ENCODE peak calls at places on chromosomes 11 and 22, in four cellular contexts. One of them, this sample, is unnamed.

GRCh38 chr11:26187639-26188038 is 144.3 kb upstream of the ANO3 start:
- DNase-seq in GM23338: no peak
- DNase-seq in HCT116: no peak
- DNase-seq in SK-N-SH: no peak
- DNase-seq in this sample: no peak

GRCh38 chr11:6271598-6271997 is 12.0 kb downstream of the CCKBR start:
- DNase-seq in HCT116: no peak
- DNase-seq in GM23338: no peak
- DNase-seq in SK-N-SH: no peak
- DNase-seq in this sample: no peak

GRCh38 chr11:36945384-36945783 is 347.3 kb upstream of the RAG2 start:
- DNase-seq in GM23338: no peak
- DNase-seq in HCT116: no peak
- DNase-seq in SK-N-SH: peak
- DNase-seq in this sample: no peak

GRCh38 chr11:110362916-110363574 is 66.6 kb upstream of the RDX start:
- DNase-seq in HCT116: peak
- DNase-seq in GM23338: peak
- DNase-seq in SK-N-SH: no peak
- DNase-seq in this sample: no peak

GRCh38 chr22:42202669-42203068 is 67.8 kb downstream of the TCF20 start:
- DNase-seq in GM23338: no peak
- DNase-seq in SK-N-SH: no peak
- DNase-seq in HCT116: no peak
- DNase-seq in this sample: no peak

GRCh38 chr11:1504581-1505290 is 18.2 kb upstream of the MOB2 start:
- DNase-seq in GM23338: no peak
- DNase-seq in SK-N-SH: no peak
- DNase-seq in HCT116: no peak
- DNase-seq in this sample: no peak

GRCh38 chr22:28139993-28140392 is 220.9 kb upstream of the PITPNB start:
- DNase-seq in SK-N-SH: no peak
- DNase-seq in GM23338: no peak
- DNase-seq in HCT116: no peak
- DNase-seq in this sample: no peak

GRCh38 chr22:41028841-41029240 is 63.6 kb upstream of the EP300 start:
- DNase-seq in GM23338: no peak
- DNase-seq in SK-N-SH: no peak
- DNase-seq in HCT116: no peak
- DNase-seq in this sample: no peak

GRCh38 chr11:134450186-134450585 is 38.1 kb upstream of the B3GAT1 start:
- DNase-seq in GM23338: no peak
- DNase-seq in HCT116: no peak
- DNase-seq in SK-N-SH: no peak
- DNase-seq in this sample: no peak

GRCh38 chr11:26649884-26650283 is 72.0 kb downstream of the SLC5A12 start:
- DNase-seq in GM23338: peak
- DNase-seq in SK-N-SH: peak
- DNase-seq in HCT116: peak
- DNase-seq in this sample: peak

GRCh38 chr11:117704416-117705150 is 92.4 kb downstream of the DSCAML1 start:
- DNase-seq in SK-N-SH: no peak
- DNase-seq in GM23338: no peak
- DNase-seq in HCT116: no peak
- DNase-seq in this sample: no peak

GRCh38 chr11:86101493-86101892 is 32.6 kb upstream of the PICALM start:
- DNase-seq in HCT116: no peak
- DNase-seq in GM23338: no peak
- DNase-seq in SK-N-SH: no peak
- DNase-seq in this sample: peak

GRCh38 chr11:75142714-75143419 is 8.0 kb upstream of the SLCO2B1 start:
- DNase-seq in GM23338: peak
- DNase-seq in SK-N-SH: peak
- DNase-seq in HCT116: peak
- DNase-seq in this sample: peak

GRCh38 chr11:119306373-119306890 is 10.5 kb downstream of the MCAM start:
- DNase-seq in HCT116: no peak
- DNase-seq in GM23338: no peak
- DNase-seq in SK-N-SH: no peak
- DNase-seq in this sample: no peak

GRCh38 chr11:60786811-60787567 is 1.9 kb downstream of the MS4A10 start:
- DNase-seq in HCT116: no peak
- DNase-seq in GM23338: no peak
- DNase-seq in SK-N-SH: no peak
- DNase-seq in this sample: no peak

GRCh38 chr22:27438271-27438980 is 363.1 kb downstream of the MN1 start:
- DNase-seq in HCT116: no peak
- DNase-seq in GM23338: no peak
- DNase-seq in SK-N-SH: peak
- DNase-seq in this sample: no peak

GRCh38 chr11:17638311-17638710 is 81.1 kb upstream of the MYOD1 start:
- DNase-seq in SK-N-SH: no peak
- DNase-seq in HCT116: no peak
- DNase-seq in GM23338: no peak
- DNase-seq in this sample: no peak

GRCh38 chr11:117885777-117886176 is 9.3 kb upstream of the FXYD6 start:
- DNase-seq in GM23338: no peak
- DNase-seq in SK-N-SH: no peak
- DNase-seq in HCT116: no peak
- DNase-seq in this sample: no peak

GRCh38 chr11:114379394-114380069 is 20.8 kb downstream of the C11orf71 start:
- DNase-seq in SK-N-SH: no peak
- DNase-seq in HCT116: no peak
- DNase-seq in GM23338: no peak
- DNase-seq in this sample: no peak

GRCh38 chr22:41873391-41873790 is 40.5 kb downstream of the SREBF2 start:
- DNase-seq in SK-N-SH: no peak
- DNase-seq in GM23338: no peak
- DNase-seq in HCT116: no peak
- DNase-seq in this sample: no peak

GRCh38 chr11:82080160-82080559 is 653.5 kb downstream of the FAM181B start:
- DNase-seq in HCT116: no peak
- DNase-seq in GM23338: no peak
- DNase-seq in SK-N-SH: no peak
- DNase-seq in this sample: no peak

GRCh38 chr11:67996622-67997459 is 7.1 kb downstream of the UNC93B1 start:
- DNase-seq in SK-N-SH: peak
- DNase-seq in HCT116: peak
- DNase-seq in GM23338: peak
- DNase-seq in this sample: no peak

GRCh38 chr11:72569966-72570892 is 104.0 kb downstream of the PDE2A start:
- DNase-seq in HCT116: no peak
- DNase-seq in SK-N-SH: no peak
- DNase-seq in GM23338: no peak
- DNase-seq in this sample: no peak

GRCh38 chr22:27452245-27452644 is 349.3 kb downstream of the MN1 start:
- DNase-seq in HCT116: no peak
- DNase-seq in GM23338: no peak
- DNase-seq in SK-N-SH: no peak
- DNase-seq in this sample: no peak

GRCh38 chr11:608751-609354 is 6.9 kb downstream of the IRF7 start:
- DNase-seq in SK-N-SH: no peak
- DNase-seq in GM23338: no peak
- DNase-seq in HCT116: no peak
- DNase-seq in this sample: no peak

DNA sequence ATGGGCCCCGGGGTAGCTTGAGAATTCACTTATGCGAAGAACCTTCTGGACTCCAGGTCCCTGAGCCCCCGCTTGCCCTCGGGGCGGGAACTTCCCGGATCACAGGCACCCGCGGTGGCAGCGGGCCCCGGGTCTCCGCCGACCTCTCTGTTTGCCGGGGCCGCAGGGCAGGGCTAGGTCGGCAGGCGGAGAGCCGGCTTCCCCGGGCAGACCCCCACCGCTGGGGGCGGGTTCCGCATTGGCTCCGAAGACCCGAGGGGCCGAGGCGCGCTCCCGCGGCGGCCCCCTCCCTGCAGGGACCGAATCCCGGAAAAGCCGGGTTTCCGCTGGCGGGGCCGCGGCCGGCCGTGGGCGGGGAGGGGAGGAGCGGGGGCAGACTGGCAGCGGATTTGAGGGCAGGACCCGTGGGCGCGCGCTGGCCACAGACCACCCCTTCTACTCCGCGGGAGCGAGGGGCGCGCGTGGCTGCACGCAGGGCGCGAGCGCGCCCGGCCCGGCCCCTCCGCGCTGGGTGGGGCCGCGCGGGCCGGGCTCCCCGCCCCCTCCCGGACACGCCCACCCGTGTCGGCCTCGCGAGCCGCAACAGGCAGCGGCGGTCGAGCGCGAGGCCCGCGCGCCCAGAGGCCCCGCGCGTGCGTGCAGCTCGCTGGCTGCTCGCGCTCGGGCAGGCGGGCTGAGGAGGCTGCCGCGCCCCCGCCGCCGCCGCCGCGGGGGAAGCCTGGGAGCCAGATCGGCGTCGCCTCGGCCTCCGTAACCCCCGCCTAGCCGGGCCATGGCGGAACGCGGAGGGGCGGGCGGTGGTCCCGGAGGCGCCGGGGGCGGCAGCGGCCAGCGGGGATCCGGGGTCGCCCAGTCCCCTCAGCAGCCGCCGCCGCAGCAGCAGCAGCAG is at the start of gene PACS1:
- DNase-seq in GM23338: peak
- DNase-seq in SK-N-SH: peak
- DNase-seq in HCT116: no peak
- DNase-seq in this sample: no peak
- TF ChIP-seq REST in GM23338: no peak
- TF ChIP-seq REST in SK-N-SH: no peak
- TF ChIP-seq REST in HCT116: no peak
- TF ChIP-seq REST in this sample: no peak

DNA sequence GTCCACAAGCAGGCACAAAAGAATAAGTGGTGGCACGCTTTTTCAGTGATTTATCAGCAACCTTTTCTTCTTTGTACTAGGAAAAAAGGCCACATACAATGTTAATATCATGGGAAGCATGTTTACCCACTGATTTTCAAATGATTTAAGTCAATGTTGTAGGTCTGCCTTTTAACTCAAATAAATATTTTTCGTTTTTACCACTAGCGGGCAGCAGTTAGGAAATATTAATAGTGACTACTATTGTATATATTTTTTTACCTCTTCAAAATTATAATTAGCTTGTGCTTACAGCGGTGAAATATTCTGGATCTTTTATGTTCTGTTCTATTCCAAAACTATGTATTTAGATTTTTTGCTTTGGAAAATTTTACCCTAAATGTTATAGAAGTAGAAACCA is 6.4 kb upstream of the SLC17A6 start:
- DNase-seq in GM23338: no peak
- DNase-seq in SK-N-SH: no peak
- DNase-seq in HCT116: no peak
- DNase-seq in this sample: no peak
- TF ChIP-seq CTCF in GM23338: peak
- TF ChIP-seq CTCF in SK-N-SH: no peak
- TF ChIP-seq CTCF in HCT116: no peak
- TF ChIP-seq CTCF in this sample: peak

GRCh38 chr22:22820626-22821025 is 67.0 kb upstream of the IGLL5 start:
- DNase-seq in HCT116: no peak
- DNase-seq in SK-N-SH: no peak
- DNase-seq in GM23338: no peak
- DNase-seq in this sample: no peak

GRCh38 chr22:22820076-22820475 is 67.5 kb upstream of the IGLL5 start:
- DNase-seq in GM23338: no peak
- DNase-seq in HCT116: no peak
- DNase-seq in SK-N-SH: no peak
- DNase-seq in this sample: no peak

GRCh38 chr22:22818202-22818538 is 69.4 kb upstream of the IGLL5 start:
- DNase-seq in SK-N-SH: no peak
- DNase-seq in GM23338: no peak
- DNase-seq in HCT116: no peak
- DNase-seq in this sample: no peak

GRCh38 chr22:22817468-22818201 is 70.0 kb upstream of the IGLL5 start:
- DNase-seq in SK-N-SH: no peak
- DNase-seq in GM23338: no peak
- DNase-seq in HCT116: no peak
- DNase-seq in this sample: no peak

GRCh38 chr22:22818861-22819855 is 68.5 kb upstream of the IGLL5 start:
- DNase-seq in SK-N-SH: no peak
- DNase-seq in GM23338: no peak
- DNase-seq in HCT116: no peak
- DNase-seq in this sample: no peak
- H3K4me3 ChIP-seq in SK-N-SH: no peak
- H3K4me3 ChIP-seq in GM23338: no peak
- H3K4me3 ChIP-seq in HCT116: no peak
- H3K4me3 ChIP-seq in this sample: no peak

GRCh38 chr22:44971651-44972362 is 38.0 kb downstream of the PHF21B start:
- DNase-seq in SK-N-SH: no peak
- DNase-seq in GM23338: no peak
- DNase-seq in HCT116: no peak
- DNase-seq in this sample: no peak

GRCh38 chr22:44979154-44979553 is 30.7 kb downstream of the PHF21B start:
- DNase-seq in GM23338: no peak
- DNase-seq in SK-N-SH: no peak
- DNase-seq in HCT116: no peak
- DNase-seq in this sample: no peak

GRCh38 chr22:44973829-44974228 is 36.0 kb downstream of the PHF21B start:
- DNase-seq in HCT116: no peak
- DNase-seq in GM23338: no peak
- DNase-seq in SK-N-SH: no peak
- DNase-seq in this sample: no peak

GRCh38 chr22:44972363-44973083 is 37.3 kb downstream of the PHF21B start:
- DNase-seq in GM23338: no peak
- DNase-seq in SK-N-SH: no peak
- DNase-seq in HCT116: no peak
- DNase-seq in this sample: no peak

DNA sequence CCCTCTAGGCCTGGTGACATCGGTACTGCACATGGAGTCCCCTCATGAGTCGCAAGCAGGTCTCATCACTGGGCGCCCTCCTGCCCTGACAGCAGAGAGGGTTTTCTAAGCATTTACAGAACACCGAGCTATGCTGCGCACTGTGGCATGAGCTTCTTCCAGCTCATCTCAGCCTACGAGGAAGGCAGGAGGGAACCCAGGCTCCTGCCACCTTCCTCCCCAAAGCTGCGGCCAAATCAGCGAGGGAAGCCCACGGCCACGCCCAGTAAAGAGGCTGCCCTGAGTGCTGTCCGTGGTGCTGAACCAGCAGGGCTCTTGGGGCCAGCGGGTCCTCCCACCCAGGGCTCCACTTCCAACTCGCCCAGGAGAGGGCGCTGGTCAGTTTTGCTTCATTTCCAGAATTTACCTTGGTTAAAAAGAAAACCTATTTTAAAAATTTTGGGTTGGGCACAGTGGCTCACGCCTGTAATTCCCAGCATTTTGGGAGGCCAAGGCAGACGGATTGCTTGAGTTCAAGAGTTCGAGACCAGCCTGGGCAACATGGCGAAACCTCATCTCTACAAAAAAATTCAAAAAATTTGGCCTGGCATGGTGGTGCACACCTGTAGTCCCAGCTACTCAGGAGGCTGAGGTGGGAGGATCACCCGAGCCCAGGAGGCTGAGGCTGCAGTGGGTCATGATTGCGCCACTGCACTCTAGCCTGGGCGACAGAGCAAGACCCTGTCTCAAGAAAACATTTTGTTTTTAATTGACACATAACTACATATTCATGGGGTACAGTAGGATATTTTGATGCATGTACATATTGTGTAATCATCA is 34.2 kb downstream of the PHF21B start:
- DNase-seq in HCT116: peak
- DNase-seq in GM23338: peak
- DNase-seq in SK-N-SH: peak
- DNase-seq in this sample: peak
- TF ChIP-seq REST in HCT116: no peak
- TF ChIP-seq REST in GM23338: peak
- TF ChIP-seq REST in SK-N-SH: peak
- TF ChIP-seq REST in this sample: peak